ENCODE peak calls at places on chromosomes 13 and 19, in eight cellular contexts. One of them, this sample, is unnamed.

GRCh38 chr19:33734913-33735312 is 61.8 kb upstream of the KCTD15 start:
- DNase-seq in tibial artery: no peak
- DNase-seq in T1000: no peak
- DNase-seq in CD4-positive, alpha-beta T cell: no peak
- DNase-seq in SJCRH30: no peak
- DNase-seq in T-helper 1 cell: no peak
- DNase-seq in AG20443: no peak
- DNase-seq in stimulated activated CD8-positive, alpha-beta memory T cell treated with anti-CD3 and anti-CD28 coated beads, Interleukin-4, amount 100 ng/mL, for 4 hours: no peak
- DNase-seq in this sample: no peak

GRCh38 chr13:45439000-45439399 is 20.8 kb upstream of the SLC25A30 start:
- DNase-seq in tibial artery: no peak
- DNase-seq in T1000: no peak
- DNase-seq in CD4-positive, alpha-beta T cell: no peak
- DNase-seq in SJCRH30: no peak
- DNase-seq in T-helper 1 cell: no peak
- DNase-seq in AG20443: no peak
- DNase-seq in stimulated activated CD8-positive, alpha-beta memory T cell treated with anti-CD3 and anti-CD28 coated beads, Interleukin-4, amount 100 ng/mL, for 4 hours: no peak
- DNase-seq in this sample: no peak

GRCh38 chr19:13926715-13927114 is 11.5 kb downstream of the PODNL1 start:
- DNase-seq in tibial artery: no peak
- DNase-seq in T1000: no peak
- DNase-seq in CD4-positive, alpha-beta T cell: no peak
- DNase-seq in SJCRH30: no peak
- DNase-seq in T-helper 1 cell: no peak
- DNase-seq in AG20443: no peak
- DNase-seq in stimulated activated CD8-positive, alpha-beta memory T cell treated with anti-CD3 and anti-CD28 coated beads, Interleukin-4, amount 100 ng/mL, for 4 hours: no peak
- DNase-seq in this sample: no peak

GRCh38 chr19:4277051-4277700 is 1.9 kb upstream of the SHD start:
- DNase-seq in tibial artery: no peak
- DNase-seq in T1000: no peak
- DNase-seq in CD4-positive, alpha-beta T cell: no peak
- DNase-seq in SJCRH30: no peak
- DNase-seq in T-helper 1 cell: no peak
- DNase-seq in AG20443: no peak
- DNase-seq in stimulated activated CD8-positive, alpha-beta memory T cell treated with anti-CD3 and anti-CD28 coated beads, Interleukin-4, amount 100 ng/mL, for 4 hours: no peak
- DNase-seq in this sample: no peak

GRCh38 chr19:19626516-19627441 is 1.2 kb downstream of the LPAR2 start:
- DNase-seq in tibial artery: no peak
- DNase-seq in T1000: no peak
- DNase-seq in CD4-positive, alpha-beta T cell: no peak
- DNase-seq in SJCRH30: no peak
- DNase-seq in T-helper 1 cell: no peak
- DNase-seq in AG20443: peak
- DNase-seq in stimulated activated CD8-positive, alpha-beta memory T cell treated with anti-CD3 and anti-CD28 coated beads, Interleukin-4, amount 100 ng/mL, for 4 hours: no peak
- DNase-seq in this sample: no peak

GRCh38 chr13:109389892-109390345 is 396.5 kb downstream of the IRS2 start:
- DNase-seq in tibial artery: no peak
- DNase-seq in T1000: no peak
- DNase-seq in CD4-positive, alpha-beta T cell: no peak
- DNase-seq in SJCRH30: no peak
- DNase-seq in T-helper 1 cell: no peak
- DNase-seq in AG20443: no peak
- DNase-seq in stimulated activated CD8-positive, alpha-beta memory T cell treated with anti-CD3 and anti-CD28 coated beads, Interleukin-4, amount 100 ng/mL, for 4 hours: no peak
- DNase-seq in this sample: no peak

GRCh38 chr19:10719466-10719961 is 1.6 kb downstream of the DNM2 start:
- DNase-seq in tibial artery: no peak
- DNase-seq in T1000: no peak
- DNase-seq in CD4-positive, alpha-beta T cell: no peak
- DNase-seq in SJCRH30: no peak
- DNase-seq in T-helper 1 cell: no peak
- DNase-seq in AG20443: no peak
- DNase-seq in stimulated activated CD8-positive, alpha-beta memory T cell treated with anti-CD3 and anti-CD28 coated beads, Interleukin-4, amount 100 ng/mL, for 4 hours: no peak
- DNase-seq in this sample: no peak

GRCh38 chr19:1395194-1396018 is 5.9 kb downstream of the GAMT start:
- DNase-seq in tibial artery: no peak
- DNase-seq in T1000: no peak
- DNase-seq in CD4-positive, alpha-beta T cell: no peak
- DNase-seq in SJCRH30: no peak
- DNase-seq in T-helper 1 cell: no peak
- DNase-seq in AG20443: no peak
- DNase-seq in stimulated activated CD8-positive, alpha-beta memory T cell treated with anti-CD3 and anti-CD28 coated beads, Interleukin-4, amount 100 ng/mL, for 4 hours: no peak
- DNase-seq in this sample: no peak

GRCh38 chr13:36347826-36348225 is 1.6 kb upstream of the SPART start:
- DNase-seq in tibial artery: no peak
- DNase-seq in T1000: no peak
- DNase-seq in CD4-positive, alpha-beta T cell: no peak
- DNase-seq in SJCRH30: no peak
- DNase-seq in T-helper 1 cell: no peak
- DNase-seq in AG20443: no peak
- DNase-seq in stimulated activated CD8-positive, alpha-beta memory T cell treated with anti-CD3 and anti-CD28 coated beads, Interleukin-4, amount 100 ng/mL, for 4 hours: no peak
- DNase-seq in this sample: no peak

GRCh38 chr13:84654654-84655244 is 772.5 kb upstream of the SLITRK1 start:
- DNase-seq in tibial artery: no peak
- DNase-seq in T1000: no peak
- DNase-seq in CD4-positive, alpha-beta T cell: no peak
- DNase-seq in SJCRH30: no peak
- DNase-seq in T-helper 1 cell: no peak
- DNase-seq in AG20443: no peak
- DNase-seq in stimulated activated CD8-positive, alpha-beta memory T cell treated with anti-CD3 and anti-CD28 coated beads, Interleukin-4, amount 100 ng/mL, for 4 hours: no peak
- DNase-seq in this sample: no peak

GRCh38 chr13:40120781-40121180 is 465.3 kb downstream of the COG6 start:
- DNase-seq in tibial artery: no peak
- DNase-seq in T1000: no peak
- DNase-seq in CD4-positive, alpha-beta T cell: no peak
- DNase-seq in SJCRH30: no peak
- DNase-seq in T-helper 1 cell: no peak
- DNase-seq in AG20443: peak
- DNase-seq in stimulated activated CD8-positive, alpha-beta memory T cell treated with anti-CD3 and anti-CD28 coated beads, Interleukin-4, amount 100 ng/mL, for 4 hours: no peak
- DNase-seq in this sample: no peak